ENCODE peak calls at places on chromosomes 1 and 21, in seven cellular contexts. One of them, this sample, is unnamed.

GRCh38 chr1:198253668-198254067 is 96.9 kb downstream of the NEK7 start:
- DNase-seq in fibroblast of lung: peak; percentile 44
- DNase-seq in body of pancreas: no peak
- DNase-seq in upper lobe of right lung: no peak
- DNase-seq in CD8-positive, alpha-beta memory T cell: no peak
- DNase-seq in psoas muscle: peak; percentile 23
- DNase-seq in hepatocyte: no peak
- DNase-seq in this sample: no peak

GRCh38 chr1:10765734-10766478 is 30.5 kb downstream of the CASZ1 start:
- DNase-seq in CD8-positive, alpha-beta memory T cell: no peak
- DNase-seq in body of pancreas: peak; percentile 84
- DNase-seq in hepatocyte: no peak
- DNase-seq in upper lobe of right lung: no peak
- DNase-seq in fibroblast of lung: no peak
- DNase-seq in psoas muscle: no peak
- DNase-seq in this sample: no peak

GRCh38 chr1:9371391-9371935 is 78.8 kb downstream of the SPSB1 start:
- DNase-seq in body of pancreas: peak; percentile 42
- DNase-seq in hepatocyte: peak; percentile 81
- DNase-seq in fibroblast of lung: peak; percentile 70
- DNase-seq in psoas muscle: peak; percentile 86
- DNase-seq in upper lobe of right lung: no peak
- DNase-seq in CD8-positive, alpha-beta memory T cell: no peak
- DNase-seq in this sample: no peak

GRCh38 chr1:2451744-2452582 is 24.1 kb upstream of the PLCH2 start:
- DNase-seq in body of pancreas: no peak
- DNase-seq in fibroblast of lung: peak; percentile 58
- DNase-seq in psoas muscle: no peak
- DNase-seq in upper lobe of right lung: no peak
- DNase-seq in hepatocyte: peak; percentile 46
- DNase-seq in CD8-positive, alpha-beta memory T cell: no peak
- DNase-seq in this sample: no peak

GRCh38 chr1:31793586-31794285 is 22.1 kb downstream of the SPOCD1 start:
- DNase-seq in body of pancreas: no peak
- DNase-seq in hepatocyte: no peak
- DNase-seq in psoas muscle: peak; percentile 36
- DNase-seq in fibroblast of lung: no peak
- DNase-seq in CD8-positive, alpha-beta memory T cell: peak; percentile 36
- DNase-seq in upper lobe of right lung: peak; percentile 57
- DNase-seq in this sample: no peak

GRCh38 chr1:30757196-30757949 is at the start of gene LAPTM5:
- DNase-seq in CD8-positive, alpha-beta memory T cell: peak; percentile 82
- DNase-seq in hepatocyte: no peak
- DNase-seq in psoas muscle: peak; percentile 78
- DNase-seq in upper lobe of right lung: peak; percentile 90
- DNase-seq in body of pancreas: peak; percentile 66
- DNase-seq in fibroblast of lung: peak; percentile 47
- DNase-seq in this sample: peak; percentile 85

GRCh38 chr1:218339267-218339831 is 5.8 kb upstream of the TGFB2 start:
- DNase-seq in body of pancreas: no peak
- DNase-seq in fibroblast of lung: peak; percentile 69
- DNase-seq in upper lobe of right lung: no peak
- DNase-seq in psoas muscle: no peak
- DNase-seq in hepatocyte: peak; percentile 51
- DNase-seq in CD8-positive, alpha-beta memory T cell: no peak
- DNase-seq in this sample: no peak

GRCh38 chr1:39613250-39613649 is 26.2 kb downstream of the HEYL start:
- DNase-seq in hepatocyte: no peak
- DNase-seq in body of pancreas: no peak
- DNase-seq in fibroblast of lung: peak; percentile 19
- DNase-seq in CD8-positive, alpha-beta memory T cell: no peak
- DNase-seq in psoas muscle: no peak
- DNase-seq in upper lobe of right lung: no peak
- DNase-seq in this sample: no peak

GRCh38 chr1:214310010-214310409 is 29.1 kb downstream of the SMYD2 start:
- DNase-seq in psoas muscle: no peak
- DNase-seq in body of pancreas: no peak
- DNase-seq in CD8-positive, alpha-beta memory T cell: no peak
- DNase-seq in fibroblast of lung: peak; percentile 52
- DNase-seq in hepatocyte: no peak
- DNase-seq in upper lobe of right lung: no peak
- DNase-seq in this sample: no peak

GRCh38 chr21:44643911-44644310 is 2.3 kb upstream of the KRTAP10-11 start:
- DNase-seq in fibroblast of lung: no peak
- DNase-seq in hepatocyte: no peak
- DNase-seq in upper lobe of right lung: no peak
- DNase-seq in CD8-positive, alpha-beta memory T cell: no peak
- DNase-seq in body of pancreas: no peak
- DNase-seq in psoas muscle: no peak
- DNase-seq in this sample: no peak

GRCh38 chr1:97943354-97943753 is 22.5 kb upstream of the DPYD start:
- DNase-seq in upper lobe of right lung: no peak
- DNase-seq in psoas muscle: no peak
- DNase-seq in fibroblast of lung: peak; percentile 34
- DNase-seq in CD8-positive, alpha-beta memory T cell: no peak
- DNase-seq in hepatocyte: no peak
- DNase-seq in body of pancreas: no peak
- DNase-seq in this sample: no peak

GRCh38 chr1:91124989-91125417 is 103.2 kb upstream of the ZNF644 start:
- DNase-seq in hepatocyte: peak; percentile 15
- DNase-seq in fibroblast of lung: no peak
- DNase-seq in CD8-positive, alpha-beta memory T cell: peak; percentile 69
- DNase-seq in psoas muscle: no peak
- DNase-seq in upper lobe of right lung: no peak
- DNase-seq in body of pancreas: peak; percentile 13
- DNase-seq in this sample: peak; percentile 73

GRCh38 chr1:75690547-75690946 is 34.0 kb upstream of the ACADM start:
- DNase-seq in fibroblast of lung: no peak
- DNase-seq in upper lobe of right lung: no peak
- DNase-seq in psoas muscle: no peak
- DNase-seq in hepatocyte: no peak
- DNase-seq in body of pancreas: no peak
- DNase-seq in CD8-positive, alpha-beta memory T cell: no peak
- DNase-seq in this sample: no peak
- H3K27me3 ChIP-seq in fibroblast of lung: no peaks in the 10 kb centered on the region
- H3K27me3 ChIP-seq in upper lobe of right lung: no peaks in the 10 kb centered on the region
- H3K27me3 ChIP-seq in psoas muscle: no peaks in the 10 kb centered on the region
- H3K27me3 ChIP-seq in hepatocyte: no peaks in the 10 kb centered on the region
- H3K27me3 ChIP-seq in body of pancreas: no peaks in the 10 kb centered on the region
- H3K27me3 ChIP-seq in CD8-positive, alpha-beta memory T cell: no peaks in the 10 kb centered on the region
- H3K27me3 ChIP-seq in this sample: no peaks in the 10 kb centered on the region

DNA sequence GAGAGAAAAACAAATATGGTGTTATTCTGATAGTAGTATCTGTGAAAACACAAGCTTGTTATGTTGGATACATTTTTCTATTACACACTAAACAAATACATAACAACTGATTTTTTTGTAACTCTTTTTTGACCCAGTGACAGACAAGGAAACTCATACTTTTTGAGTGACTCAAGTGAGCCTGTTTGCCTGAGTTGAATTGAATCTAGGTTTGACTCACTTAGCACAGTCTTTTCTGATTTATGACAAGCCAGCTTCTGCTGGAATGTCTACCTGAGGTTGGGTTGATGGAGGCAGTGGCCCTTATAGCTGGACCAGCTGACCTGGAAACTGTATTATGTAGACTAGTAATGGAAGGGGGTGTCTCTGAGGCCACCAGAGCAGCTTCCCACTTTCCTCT is 4.3 kb upstream of the CLCA4 start:
- DNase-seq in body of pancreas: no peak
- DNase-seq in upper lobe of right lung: no peak
- DNase-seq in psoas muscle: no peak
- DNase-seq in CD8-positive, alpha-beta memory T cell: no peak
- DNase-seq in hepatocyte: no peak
- DNase-seq in fibroblast of lung: no peak
- DNase-seq in this sample: no peak
- H3K4me1 ChIP-seq in body of pancreas: no peaks in the 10 kb centered on the region
- H3K4me1 ChIP-seq in upper lobe of right lung: no peaks in the 10 kb centered on the region
- H3K4me1 ChIP-seq in psoas muscle: no peaks in the 10 kb centered on the region
- H3K4me1 ChIP-seq in CD8-positive, alpha-beta memory T cell: no peaks in the 10 kb centered on the region
- H3K4me1 ChIP-seq in hepatocyte: no peaks in the 10 kb centered on the region
- H3K4me1 ChIP-seq in fibroblast of lung: no peaks in the 10 kb centered on the region
- H3K4me1 ChIP-seq in this sample: no peaks in the 10 kb centered on the region

GRCh38 chr1:183945432-183946308 is 91.9 kb downstream of the COLGALT2 start:
- DNase-seq in psoas muscle: no peak
- DNase-seq in upper lobe of right lung: no peak
- DNase-seq in body of pancreas: peak; percentile 16
- DNase-seq in CD8-positive, alpha-beta memory T cell: no peak
- DNase-seq in fibroblast of lung: peak; percentile 13
- DNase-seq in hepatocyte: no peak
- DNase-seq in this sample: peak; percentile 42
- H3K27me3 ChIP-seq in psoas muscle: no peaks in the 10 kb centered on the region
- H3K27me3 ChIP-seq in upper lobe of right lung: no peaks in the 10 kb centered on the region
- H3K27me3 ChIP-seq in body of pancreas: no peaks in the 10 kb centered on the region
- H3K27me3 ChIP-seq in CD8-positive, alpha-beta memory T cell: no peaks in the 10 kb centered on the region
- H3K27me3 ChIP-seq in fibroblast of lung: no peaks in the 10 kb centered on the region
- H3K27me3 ChIP-seq in hepatocyte: no peaks in the 10 kb centered on the region
- H3K27me3 ChIP-seq in this sample: no peaks in the 10 kb centered on the region

DNA sequence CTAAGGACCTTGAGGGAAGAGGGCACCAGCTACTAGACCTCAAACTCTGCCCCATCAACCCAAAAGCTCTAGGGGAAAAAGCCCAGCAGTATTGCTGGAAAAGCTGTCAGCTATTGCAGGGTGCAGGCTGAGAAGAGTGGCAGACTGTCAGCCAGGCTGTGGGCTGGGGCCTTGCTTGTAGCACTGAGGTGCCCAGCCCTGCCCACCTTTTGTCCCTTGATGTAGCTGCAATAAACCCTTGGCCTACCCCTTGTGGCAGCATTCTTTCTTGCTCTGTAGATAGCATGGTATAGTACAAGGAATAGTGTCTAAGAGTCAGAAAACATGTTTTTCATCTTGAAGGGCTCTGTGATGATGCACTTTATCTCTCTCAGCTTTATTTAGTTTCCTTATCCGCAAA is 39.4 kb downstream of the CDC14A start:
- DNase-seq in body of pancreas: no peak
- DNase-seq in upper lobe of right lung: no peak
- DNase-seq in fibroblast of lung: no peak
- DNase-seq in hepatocyte: no peak
- DNase-seq in CD8-positive, alpha-beta memory T cell: peak; percentile 51
- DNase-seq in psoas muscle: no peak
- DNase-seq in this sample: no peak
- H3K4me1 ChIP-seq in body of pancreas: no peaks in the 10 kb centered on the region
- H3K4me1 ChIP-seq in upper lobe of right lung: peaks cover 13% of the 10 kb centered on the region
- H3K4me1 ChIP-seq in fibroblast of lung: no peaks in the 10 kb centered on the region
- H3K4me1 ChIP-seq in hepatocyte: no peaks in the 10 kb centered on the region
- H3K4me1 ChIP-seq in CD8-positive, alpha-beta memory T cell: peaks cover 92% of the 10 kb centered on the region
- H3K4me1 ChIP-seq in psoas muscle: peaks cover 5% of the 10 kb centered on the region
- H3K4me1 ChIP-seq in this sample: no peaks in the 10 kb centered on the region

GRCh38 chr1:234276389-234276788 is 96.9 kb upstream of the COA6 start:
- DNase-seq in upper lobe of right lung: no peak
- DNase-seq in CD8-positive, alpha-beta memory T cell: no peak
- DNase-seq in fibroblast of lung: no peak
- DNase-seq in body of pancreas: peak; percentile 10
- DNase-seq in psoas muscle: no peak
- DNase-seq in hepatocyte: no peak
- DNase-seq in this sample: no peak

GRCh38 chr1:234272656-234273312 is 100.5 kb upstream of the COA6 start:
- DNase-seq in upper lobe of right lung: no peak
- DNase-seq in body of pancreas: peak; percentile 51
- DNase-seq in psoas muscle: no peak
- DNase-seq in hepatocyte: no peak
- DNase-seq in CD8-positive, alpha-beta memory T cell: no peak
- DNase-seq in fibroblast of lung: no peak
- DNase-seq in this sample: peak; percentile 4

GRCh38 chr1:234279021-234279420 is 94.2 kb upstream of the COA6 start:
- DNase-seq in psoas muscle: no peak
- DNase-seq in body of pancreas: no peak
- DNase-seq in fibroblast of lung: no peak
- DNase-seq in CD8-positive, alpha-beta memory T cell: no peak
- DNase-seq in upper lobe of right lung: no peak
- DNase-seq in hepatocyte: no peak
- DNase-seq in this sample: no peak

GRCh38 chr1:234280500-234280899 is 92.8 kb upstream of the COA6 start:
- DNase-seq in body of pancreas: no peak
- DNase-seq in upper lobe of right lung: no peak
- DNase-seq in fibroblast of lung: no peak
- DNase-seq in CD8-positive, alpha-beta memory T cell: no peak
- DNase-seq in hepatocyte: no peak
- DNase-seq in psoas muscle: no peak
- DNase-seq in this sample: no peak

GRCh38 chr1:234277161-234277868 is 95.9 kb upstream of the COA6 start:
- DNase-seq in psoas muscle: no peak
- DNase-seq in fibroblast of lung: no peak
- DNase-seq in hepatocyte: no peak
- DNase-seq in upper lobe of right lung: no peak
- DNase-seq in CD8-positive, alpha-beta memory T cell: no peak
- DNase-seq in body of pancreas: no peak
- DNase-seq in this sample: no peak
- H3K27me3 ChIP-seq in psoas muscle: no peaks in the 10 kb centered on the region
- H3K27me3 ChIP-seq in fibroblast of lung: no peaks in the 10 kb centered on the region
- H3K27me3 ChIP-seq in hepatocyte: no peaks in the 10 kb centered on the region
- H3K27me3 ChIP-seq in upper lobe of right lung: no peaks in the 10 kb centered on the region
- H3K27me3 ChIP-seq in CD8-positive, alpha-beta memory T cell: no peaks in the 10 kb centered on the region
- H3K27me3 ChIP-seq in body of pancreas: no peaks in the 10 kb centered on the region
- H3K27me3 ChIP-seq in this sample: no peaks in the 10 kb centered on the region